ENCODE peak calls at places on chromosomes 2 and 18, in five cellular contexts. N, A, R, B and W are unnamed samples.

GRCh38 chr2:66443977-66444855 is 9.3 kb downstream of the MEIS1 start:
- DNase-seq in A (no peak), B (no peak), N (no peak), R (no peak), W (no peak)

GRCh38 chr2:33496150-33496549 is 19.7 kb downstream of the RASGRP3 start:
- DNase-seq in N (no peak), B (no peak), A (no peak), R (no peak), W (no peak)

GRCh38 chr2:74384051-74384450 is 3.9 kb upstream of the DCTN1 start:
- DNase-seq in N (no peak), B (no peak), A (no peak), R (no peak), W (no peak)

GRCh38 chr18:69265661-69266060 is 135.0 kb upstream of the DOK6 start:
- DNase-seq in B (no peak), R (no peak), N (no peak), A (no peak), W (no peak)

GRCh38 chr2:26114144-26114543 is 58.7 kb upstream of the GAREM2 start:
- DNase-seq in R (no peak), N (no peak), A (no peak), B (no peak), W (no peak)

GRCh38 chr2:145036421-145036901 is 516.5 kb upstream of the ZEB2 start:
- DNase-seq in B (no peak), A (no peak), N (no peak), R (no peak), W (no peak)

GRCh38 chr2:40353236-40353635 is 98.7 kb downstream of the SLC8A1 start:
- DNase-seq in A (no peak), N (no peak), B (no peak), R (no peak), W (no peak)

GRCh38 chr2:26807788-26808460 is 22.1 kb downstream of the CENPA start:
- DNase-seq in B (no peak), N (no peak), A (no peak), R (no peak), W (no peak)

GRCh38 chr2:236818281-236819045 is 248.8 kb downstream of the ACKR3 start:
- DNase-seq in B (no peak), A (no peak), R (no peak), N (no peak), W (no peak)

GRCh38 chr2:28300489-28300888 is 92.2 kb upstream of the FOSL2 start:
- DNase-seq in R (no peak), B (no peak), N (no peak), A (no peak), W (no peak)

GRCh38 chr18:27378396-27379094 is 193.4 kb upstream of the CHST9 start:
- DNase-seq in B (no peak), A (no peak), N (no peak), R (no peak), W (no peak)

GRCh38 chr2:128834203-128834602 is 515.5 kb upstream of the HS6ST1 start:
- DNase-seq in B (no peak), N (no peak), R (no peak), A (no peak), W (no peak)

GRCh38 chr18:21735452-21736015 is 5.1 kb upstream of the MIB1 start:
- DNase-seq in N (no peak), B (no peak), A (peak; percentile 79), R (peak; percentile 73), W (no peak)

GRCh38 chr18:26547302-26548143 is 830 bp downstream of the KCTD1 start:
- DNase-seq in B (no peak), N (no peak), R (no peak), A (no peak), W (no peak)

GRCh38 chr18:11906926-11907874 is 917 bp downstream of the MPPE1 start:
- DNase-seq in N (no peak), R (no peak), A (no peak), B (no peak), W (no peak)

GRCh38 chr2:228401065-228401912 is 219.8 kb upstream of the SPHKAP start:
- DNase-seq in N (no peak), R (no peak), B (no peak), A (no peak), W (no peak)

GRCh38 chr2:74001121-74001520 is 16.4 kb downstream of the TET3 start:
- DNase-seq in B (no peak), R (no peak), N (no peak), A (no peak), W (no peak)

GRCh38 chr18:9619545-9619944 is 5.2 kb upstream of the PPP4R1 start:
- DNase-seq in A (no peak), B (no peak), R (no peak), N (no peak), W (no peak)

GRCh38 chr2:125471963-125472362 is 1184.0 kb upstream of the GYPC start:
- DNase-seq in R (no peak), A (peak; percentile 16), N (no peak), B (peak; percentile 50), W (no peak)

GRCh38 chr2:241559489-241560180 is 1.1 kb downstream of the BOK start:
- DNase-seq in B (no peak), A (peak; percentile 61), R (peak; percentile 40), N (no peak), W (no peak)

GRCh38 chr2:100974712-100975520 is 27.2 kb upstream of the RPL31 start:
- DNase-seq in B (no peak), A (no peak), N (no peak), R (no peak), W (no peak)

GRCh38 chr18:46946656-46947282 is 29.4 kb downstream of the KATNAL2 start:
- DNase-seq in A (no peak), N (no peak), R (peak; percentile 57), B (peak; percentile 59), W (no peak)

DNA sequence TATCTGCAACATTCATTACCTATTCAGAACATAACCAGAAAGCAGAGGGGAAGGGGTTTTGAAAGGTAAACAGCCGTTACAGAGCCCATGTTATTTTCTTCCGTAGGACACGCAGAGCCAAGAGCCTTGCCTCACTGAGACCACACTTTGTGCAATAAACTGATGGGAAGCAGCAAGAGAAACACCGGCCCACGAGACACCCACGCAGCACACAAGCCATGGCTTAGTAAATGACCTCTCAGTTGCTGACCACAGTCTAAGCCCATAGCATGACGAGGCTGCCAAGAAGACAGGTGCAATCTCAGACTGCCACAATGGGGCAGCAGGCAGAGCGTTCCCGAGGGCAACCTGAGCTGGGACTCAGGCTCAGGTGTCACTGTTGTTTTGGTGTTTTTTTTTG is 59.6 kb downstream of the CABYR start:
- DNase-seq in A (no peak), R (no peak), B (no peak), N (no peak), W (no peak)
- TF ChIP-seq POLR2AphosphoS5 in A (no peak), R (no peak), B (no peak), N (no peak), W (no peak)

DNA sequence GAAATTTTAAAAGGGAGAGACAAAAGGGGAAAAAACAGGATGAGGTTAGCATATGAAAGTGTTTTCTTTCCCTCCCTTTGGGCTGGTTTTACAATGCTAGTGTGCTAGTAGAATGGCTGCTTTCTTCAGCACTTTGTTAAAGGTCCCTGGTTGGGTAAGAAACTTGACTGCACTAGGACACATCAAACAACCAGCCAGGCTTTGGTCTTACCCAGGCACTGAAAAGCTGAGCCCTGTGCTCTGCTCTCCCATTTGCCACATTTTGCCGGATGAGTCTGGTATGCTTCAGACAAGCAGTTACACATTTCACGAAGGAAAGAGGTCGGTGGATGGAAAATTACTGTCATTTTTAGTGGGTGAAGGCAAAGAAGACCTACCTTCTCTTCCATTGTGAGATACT is 242.0 kb downstream of the DPP10 start:
- DNase-seq in N (no peak), R (no peak), A (no peak), B (no peak), W (no peak)
- TF ChIP-seq SIN3A in N (no peak), R (no peak), A (no peak), B (no peak), W (no peak)

DNA sequence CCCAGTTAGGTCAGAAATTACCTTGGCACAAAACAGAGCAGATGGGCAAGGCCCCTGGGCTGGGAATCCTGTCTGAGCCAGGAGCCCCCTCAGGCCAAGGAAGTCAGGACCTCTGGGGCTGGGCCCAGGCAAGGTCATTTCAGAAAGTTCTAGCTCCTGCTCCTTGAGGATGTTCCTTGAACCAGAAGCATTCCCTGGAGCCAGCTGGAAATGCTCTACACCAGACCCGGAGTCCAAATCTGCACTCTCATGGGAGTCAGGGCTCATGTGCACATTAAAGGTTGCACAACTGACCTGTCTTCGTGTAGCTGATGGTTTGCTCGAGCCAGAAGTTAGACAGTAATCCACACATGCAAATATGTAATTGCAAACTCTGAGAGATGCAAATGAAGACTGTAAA is 18.0 kb downstream of the PARD6G start:
- DNase-seq in A (no peak), N (no peak), B (no peak), R (no peak), W (no peak)
- TF ChIP-seq CTCF in A (no peak), N (no peak), B (no peak), R (no peak), W (no peak)

GRCh38 chr2:86037795-86038192 is 67.9 kb downstream of the POLR1A start:
- DNase-seq in R (no peak), N (no peak), B (no peak), A (no peak), W (no peak)

GRCh38 chr2:86039178-86039962 is 66.3 kb downstream of the POLR1A start:
- DNase-seq in R (no peak), A (no peak), N (no peak), B (no peak), W (no peak)

GRCh38 chr2:86039963-86040655 is 65.6 kb downstream of the POLR1A start:
- DNase-seq in N (no peak), A (no peak), B (no peak), R (no peak), W (no peak)

GRCh38 chr2:86037141-86037794 is 68.4 kb downstream of the POLR1A start:
- DNase-seq in A (no peak), B (no peak), R (no peak), N (no peak), W (no peak)

DNA sequence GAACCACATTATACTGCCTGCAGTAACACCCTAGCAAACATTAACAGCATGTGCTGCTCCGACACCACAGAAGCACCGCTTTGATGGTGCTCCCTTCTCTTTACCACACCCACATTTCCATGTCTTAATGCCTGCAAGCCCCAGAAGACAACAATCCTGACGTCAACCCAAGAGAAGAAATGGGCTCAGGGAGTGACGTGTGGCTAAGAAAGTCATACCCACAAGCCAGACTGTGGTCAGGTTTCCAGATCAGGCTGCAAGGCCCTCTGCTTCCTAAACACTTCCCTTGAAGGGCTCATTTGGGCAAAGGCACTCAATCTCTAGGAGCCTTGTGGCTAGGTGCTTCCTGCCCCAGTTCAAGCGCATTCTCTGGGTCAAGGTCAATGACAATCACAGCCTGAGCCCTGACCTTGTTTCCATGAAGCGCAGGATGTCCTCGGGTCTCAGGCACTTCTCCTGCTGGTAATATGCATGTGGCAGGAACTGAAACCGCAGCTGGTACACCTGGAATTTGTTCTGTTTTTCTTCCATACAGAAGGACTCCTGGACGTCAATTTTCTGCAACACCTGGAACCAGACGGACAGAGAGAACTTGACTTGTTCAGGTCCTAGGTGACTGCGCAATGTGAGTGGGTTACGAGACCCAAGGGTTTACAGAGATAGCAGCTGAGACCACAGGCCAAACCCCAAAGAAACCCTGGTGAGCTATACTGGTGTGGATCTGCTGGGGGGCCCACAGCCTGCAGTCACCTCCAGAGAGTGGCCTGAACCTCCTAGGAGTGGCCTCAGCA is 67.2 kb downstream of the POLR1A start:
- DNase-seq in B (no peak), N (no peak), A (no peak), R (no peak), W (no peak)
- TF ChIP-seq POLR2AphosphoS5 in B (no peak), N (no peak), A (no peak), R (no peak), W (no peak)